ENCODE peak calls at places on chromosome X, in four cellular contexts. W is WTC11, U is HepG2, G is K562. P is an unnamed sample.

GRCh38 chrX:13899607-13900006 is 82.7 kb upstream of the GPM6B start:
- DNase-seq in W (no peak), G (no peak), U (no peak), P (no peak)

GRCh38 chrX:36609653-36610585 is 398.2 kb upstream of the FAM47C start:
- DNase-seq in W (no peak), G (no peak), U (no peak), P (no peak)

GRCh38 chrX:105910563-105911105 is 88.3 kb downstream of the NRK start:
- DNase-seq in G (no peak), U (no peak), W (no peak), P (no peak)

GRCh38 chrX:154373340-154374306 is 811 bp downstream of the FLNA start:
- DNase-seq in G (peak), W (peak), U (peak), P (peak)

GRCh38 chrX:110563276-110563675 is 204.6 kb downstream of the RTL9 start:
- DNase-seq in G (no peak), U (no peak), W (no peak), P (no peak)

GRCh38 chrX:116863029-116863428 is 400.3 kb upstream of the CT83 start:
- DNase-seq in W (no peak), U (no peak), G (no peak), P (no peak)

GRCh38 chrX:49106930-49107329 is 16.6 kb downstream of the GPKOW start:
- DNase-seq in G (peak), W (peak), U (peak), P (peak)

GRCh38 chrX:23035493-23035892 is 35.7 kb downstream of the DDX53 start:
- DNase-seq in W (peak), G (no peak), U (no peak), P (peak)

GRCh38 chrX:84724576-84724975 is 222.3 kb upstream of the HDX start:
- DNase-seq in W (no peak), G (no peak), U (no peak), P (no peak)

GRCh38 chrX:41956027-41956426 is 32.7 kb upstream of the CASK start:
- DNase-seq in U (no peak), G (peak), W (no peak), P (no peak)

GRCh38 chrX:71623714-71624113 is 5.4 kb upstream of the CXCR3 start:
- DNase-seq in U (no peak), W (no peak), G (peak), P (no peak)

GRCh38 chrX:125757794-125758564 is 408.1 kb downstream of the DCAF12L2 start:
- DNase-seq in W (no peak), G (peak), U (no peak), P (no peak)

GRCh38 chrX:119071381-119071780 is 1.4 kb upstream of the CT47C1 start:
- DNase-seq in U (no peak), G (no peak), W (no peak), P (no peak)

GRCh38 chrX:105618393-105619101 is 203.8 kb upstream of the NRK start:
- DNase-seq in W (no peak), U (peak), G (no peak), P (no peak)

GRCh38 chrX:1167466-1167865 is 45.0 kb downstream of the CRLF2 start:
- DNase-seq in W (no peak), U (no peak), G (no peak), P (no peak)

GRCh38 chrX:123093792-123094191 is 90.3 kb upstream of the GRIA3 start:
- DNase-seq in W (no peak), U (peak), G (no peak), P (no peak)

GRCh38 chrX:71099736-71100135 is 4.1 kb downstream of the FOXO4 start:
- DNase-seq in W (peak), U (no peak), G (no peak), P (no peak)

GRCh38 chrX:38102875-38103274 is 96.5 kb downstream of the SYTL5 start:
- DNase-seq in U (no peak), G (no peak), W (no peak), P (no peak)

GRCh38 chrX:43349363-43349762 is 306.7 kb upstream of the MAOA start:
- DNase-seq in G (peak), W (peak), U (peak), P (peak)

GRCh38 chrX:140389331-140389730 is 115.5 kb downstream of the SOX3 start:
- DNase-seq in W (no peak), G (no peak), U (no peak), P (no peak)

GRCh38 chrX:148310402-148311200 is 189.8 kb upstream of the AFF2 start:
- DNase-seq in G (no peak), W (no peak), U (no peak), P (no peak)

GRCh38 chrX:16208601-16209000 is 41.3 kb downstream of the MAGEB17 start:
- DNase-seq in U (no peak), W (no peak), G (no peak), P (no peak)

GRCh38 chrX:153338836-153339235 is 4.9 kb downstream of the ZNF275 start:
- DNase-seq in G (no peak), W (no peak), U (no peak), P (no peak)

GRCh38 chrX:123513585-123514278 is 219.1 kb downstream of the THOC2 start:
- DNase-seq in W (no peak), G (peak), U (no peak), P (no peak)

GRCh38 chrX:39642071-39642470 is 455.7 kb downstream of the BCOR start:
- DNase-seq in W (no peak), U (peak), G (no peak), P (no peak)

GRCh38 chrX:8848921-8849320 is 47.7 kb upstream of the FAM9A start:
- DNase-seq in U (no peak), G (no peak), W (no peak), P (no peak)

GRCh38 chrX:14476169-14476568 is 53.2 kb upstream of the GLRA2 start:
- DNase-seq in G (no peak), W (no peak), U (no peak), P (no peak)

GRCh38 chrX:13250831-13251612 is 68.8 kb downstream of the ATXN3L start:
- DNase-seq in G (no peak), U (no peak), W (no peak), P (no peak)

GRCh38 chrX:131441033-131441432 is 102.8 kb upstream of the OR13H1 start:
- DNase-seq in G (no peak), U (peak), W (no peak), P (no peak)

GRCh38 chrX:152926279-152926678 is 28.4 kb downstream of the ZNF185 start:
- DNase-seq in G (peak), W (peak), U (peak), P (peak)

GRCh38 chrX:48083212-48083611 is 11.8 kb upstream of the ZNF630 start:
- DNase-seq in U (peak), G (peak), W (peak), P (peak)
- TF ChIP-seq ELF4 in U (no peak), G (no peak), W (no peak), P (no peak)

DNA sequence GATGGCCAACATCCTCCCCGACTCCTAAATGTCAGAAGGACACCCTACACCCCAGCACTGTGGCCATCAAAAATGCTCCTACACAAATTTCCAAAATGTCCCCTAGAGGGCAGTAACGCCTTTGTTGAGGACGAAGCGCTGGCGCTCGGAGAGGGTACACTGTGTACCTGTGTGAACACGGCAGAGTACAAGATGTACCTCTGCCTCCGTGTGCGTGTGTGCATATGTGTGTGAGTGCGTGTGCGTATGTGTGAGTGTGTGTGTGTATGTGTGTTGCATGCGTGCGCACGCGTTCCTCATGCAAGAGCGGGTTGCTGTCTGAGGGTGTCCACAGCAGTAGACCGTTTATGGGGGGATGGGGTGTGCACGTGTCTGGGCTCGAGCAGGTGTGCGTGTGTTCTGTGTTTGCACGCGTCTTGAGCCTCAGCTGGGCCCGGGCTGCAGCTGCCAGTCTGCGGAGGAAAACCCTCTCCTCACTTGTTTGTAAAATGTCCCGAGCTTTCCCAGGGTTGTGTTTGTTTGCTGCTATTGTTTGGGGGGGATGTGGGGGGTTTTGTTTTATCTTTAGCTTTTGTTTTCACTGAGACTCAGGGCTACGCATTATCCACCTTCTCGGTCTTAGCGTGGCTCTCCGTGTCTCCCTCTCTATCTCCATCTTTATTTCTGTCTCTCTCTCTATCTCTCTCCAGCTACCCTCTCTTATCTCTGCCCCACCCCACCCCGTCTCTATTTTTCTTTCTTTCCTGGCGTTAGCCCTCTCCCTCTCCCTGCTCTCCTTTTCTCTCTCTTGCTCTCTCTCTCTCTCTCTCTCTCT is 10.4 kb upstream of the TSPYL2 start:
- DNase-seq in G (peak), W (peak), U (peak), P (peak)
- TF ChIP-seq ELF4 in G (no peak), W (no peak), U (no peak), P (no peak)

GRCh38 chrX:67779099-67779498 is 235.3 kb downstream of the AR start:
- DNase-seq in U (no peak), W (no peak), G (no peak), P (no peak)

GRCh38 chrX:67777148-67777547 is 233.3 kb downstream of the AR start:
- DNase-seq in U (no peak), W (no peak), G (no peak), P (no peak)

GRCh38 chrX:67781132-67781531 is 237.3 kb downstream of the AR start:
- DNase-seq in G (no peak), W (no peak), U (no peak), P (no peak)

GRCh38 chrX:67784712-67785111 is 240.9 kb downstream of the AR start:
- DNase-seq in U (no peak), W (no peak), G (no peak), P (no peak)

DNA sequence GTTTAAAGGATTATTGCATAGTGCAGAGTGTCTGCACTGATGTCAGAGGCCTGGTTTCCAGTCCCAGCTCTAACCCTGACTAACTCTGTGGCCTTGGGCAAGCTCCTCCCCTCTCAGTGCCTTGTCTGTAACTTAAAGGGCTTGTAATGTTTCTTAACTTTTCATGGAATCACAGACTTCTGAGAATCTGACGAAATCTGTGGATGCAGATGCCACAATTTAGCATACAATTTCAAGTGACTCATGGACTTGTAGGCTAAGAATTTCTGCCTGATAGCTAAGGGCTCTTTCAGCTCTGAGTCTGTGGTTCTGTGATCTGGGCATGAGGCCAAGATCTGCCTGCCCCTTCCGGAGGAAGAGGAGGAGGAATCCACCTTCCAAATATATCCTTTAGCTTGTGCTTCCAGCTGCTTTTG is 236.9 kb downstream of the AR start:
- DNase-seq in G (peak), W (no peak), U (no peak), P (no peak)
- TF ChIP-seq ELF4 in G (no peak), W (no peak), U (no peak), P (no peak)

GRCh38 chrX:136166221-136166855 is 19.0 kb downstream of the FHL1 start:
- DNase-seq in G (peak), W (no peak), U (no peak), P (peak)
- TF ChIP-seq ELF4 in G (no peak), W (no peak), U (no peak), P (no peak)

GRCh38 chrX:107454302-107454701 is 4.8 kb downstream of the FRMPD3 start:
- DNase-seq in U (no peak), G (no peak), W (no peak), P (no peak)

GRCh38 chrX:107450823-107451509 is 1.5 kb downstream of the FRMPD3 start:
- DNase-seq in G (peak), U (no peak), W (peak), P (peak)

GRCh38 chrX:107448625-107449468 is 605 bp upstream of the FRMPD3 start:
- DNase-seq in G (no peak), U (no peak), W (peak), P (peak)

GRCh38 chrX:107449490-107450175 is at the start of gene FRMPD3:
- DNase-seq in U (no peak), W (no peak), G (no peak), P (peak)

GRCh38 chrX:107451754-107452153 is 2.3 kb downstream of the FRMPD3 start:
- DNase-seq in G (no peak), W (peak), U (no peak), P (no peak)
- TF ChIP-seq ELF4 in G (no peak), W (no peak), U (no peak), P (no peak)

GRCh38 chrX:63934160-63934559 is 149.1 kb upstream of the ARHGEF9 start:
- DNase-seq in G (no peak), W (no peak), U (no peak), P (no peak)
- TF ChIP-seq ELF4 in G (no peak), W (no peak), U (no peak), P (no peak)

GRCh38 chrX:150094996-150095395 is 156.7 kb upstream of the EOLA2 start:
- DNase-seq in U (no peak), G (no peak), W (no peak), P (no peak)
- TF ChIP-seq ELF4 in U (no peak), G (no peak), W (no peak), P (no peak)